ENCODE peak calls at places on chromosome 11, in eight cellular contexts. One of them, this sample, is unnamed.
A peak's percentile ranks its signal among the peaks of the same experiment; 100 is the strongest.

GRCh38 chr11:12248330-12248729 is 129.0 kb upstream of the PARVA start:
- DNase-seq in activated T-helper 1 cell treated with Interleukin-2 at 50 U/mL for 16 hours: no peak
- DNase-seq in GM23248: no peak
- DNase-seq in GM04504: no peak
- DNase-seq in midbrain: peak; percentile 61
- DNase-seq in stimulated activated CD4-positive, alpha-beta T cell treated with anti-CD3 and anti-CD28 coated beads, Interleukin-4, amount 100 ng/mL, for 48 hours: no peak
- DNase-seq in osteocyte: peak; percentile 88
- DNase-seq in HCEC 1CT: no peak
- DNase-seq in this sample: no peak

GRCh38 chr11:124900464-124900863 is 2.8 kb upstream of the ROBO4 start:
- DNase-seq in GM23248: peak; percentile 96
- DNase-seq in osteocyte: peak; percentile 53
- DNase-seq in stimulated activated CD4-positive, alpha-beta T cell treated with anti-CD3 and anti-CD28 coated beads, Interleukin-4, amount 100 ng/mL, for 48 hours: no peak
- DNase-seq in HCEC 1CT: peak; percentile 96
- DNase-seq in activated T-helper 1 cell treated with Interleukin-2 at 50 U/mL for 16 hours: no peak
- DNase-seq in GM04504: peak; percentile 81
- DNase-seq in midbrain: no peak
- DNase-seq in this sample: no peak

GRCh38 chr11:44621140-44621681 is 55.7 kb downstream of the CD82 start:
- DNase-seq in HCEC 1CT: peak; percentile 40
- DNase-seq in midbrain: peak; percentile 83
- DNase-seq in GM23248: peak; percentile 75
- DNase-seq in GM04504: peak; percentile 13
- DNase-seq in osteocyte: peak; percentile 93
- DNase-seq in activated T-helper 1 cell treated with Interleukin-2 at 50 U/mL for 16 hours: peak; percentile 50
- DNase-seq in stimulated activated CD4-positive, alpha-beta T cell treated with anti-CD3 and anti-CD28 coated beads, Interleukin-4, amount 100 ng/mL, for 48 hours: no peak
- DNase-seq in this sample: peak; percentile 20

GRCh38 chr11:9625728-9626127 is 38.1 kb upstream of the SWAP70 start:
- DNase-seq in GM23248: no peak
- DNase-seq in activated T-helper 1 cell treated with Interleukin-2 at 50 U/mL for 16 hours: no peak
- DNase-seq in osteocyte: no peak
- DNase-seq in GM04504: no peak
- DNase-seq in stimulated activated CD4-positive, alpha-beta T cell treated with anti-CD3 and anti-CD28 coated beads, Interleukin-4, amount 100 ng/mL, for 48 hours: no peak
- DNase-seq in HCEC 1CT: no peak
- DNase-seq in midbrain: no peak
- DNase-seq in this sample: no peak

GRCh38 chr11:125025968-125026367 is 37.1 kb upstream of the SLC37A2 start:
- DNase-seq in GM23248: no peak
- DNase-seq in osteocyte: no peak
- DNase-seq in GM04504: no peak
- DNase-seq in activated T-helper 1 cell treated with Interleukin-2 at 50 U/mL for 16 hours: no peak
- DNase-seq in HCEC 1CT: no peak
- DNase-seq in midbrain: no peak
- DNase-seq in stimulated activated CD4-positive, alpha-beta T cell treated with anti-CD3 and anti-CD28 coated beads, Interleukin-4, amount 100 ng/mL, for 48 hours: no peak
- DNase-seq in this sample: no peak

GRCh38 chr11:125091247-125091876 is 20.1 kb downstream of the TMEM218 start:
- DNase-seq in stimulated activated CD4-positive, alpha-beta T cell treated with anti-CD3 and anti-CD28 coated beads, Interleukin-4, amount 100 ng/mL, for 48 hours: no peak
- DNase-seq in activated T-helper 1 cell treated with Interleukin-2 at 50 U/mL for 16 hours: no peak
- DNase-seq in osteocyte: peak; percentile 84
- DNase-seq in midbrain: peak; percentile 50
- DNase-seq in HCEC 1CT: peak; percentile 56
- DNase-seq in GM23248: peak; percentile 74
- DNase-seq in GM04504: no peak
- DNase-seq in this sample: no peak

GRCh38 chr11:78469905-78470304 is 52.3 kb upstream of the GAB2 start:
- DNase-seq in GM04504: no peak
- DNase-seq in stimulated activated CD4-positive, alpha-beta T cell treated with anti-CD3 and anti-CD28 coated beads, Interleukin-4, amount 100 ng/mL, for 48 hours: no peak
- DNase-seq in GM23248: no peak
- DNase-seq in midbrain: no peak
- DNase-seq in osteocyte: no peak
- DNase-seq in activated T-helper 1 cell treated with Interleukin-2 at 50 U/mL for 16 hours: no peak
- DNase-seq in HCEC 1CT: no peak
- DNase-seq in this sample: no peak

GRCh38 chr11:76824083-76824939 is 36.4 kb upstream of the ACER3 start:
- DNase-seq in midbrain: no peak
- DNase-seq in osteocyte: peak; percentile 27
- DNase-seq in HCEC 1CT: peak; percentile 53
- DNase-seq in activated T-helper 1 cell treated with Interleukin-2 at 50 U/mL for 16 hours: no peak
- DNase-seq in GM23248: peak; percentile 52
- DNase-seq in GM04504: no peak
- DNase-seq in stimulated activated CD4-positive, alpha-beta T cell treated with anti-CD3 and anti-CD28 coated beads, Interleukin-4, amount 100 ng/mL, for 48 hours: no peak
- DNase-seq in this sample: no peak

GRCh38 chr11:95536049-95536448 is 253.5 kb downstream of the FAM76B start:
- DNase-seq in GM23248: peak; percentile 58
- DNase-seq in activated T-helper 1 cell treated with Interleukin-2 at 50 U/mL for 16 hours: no peak
- DNase-seq in stimulated activated CD4-positive, alpha-beta T cell treated with anti-CD3 and anti-CD28 coated beads, Interleukin-4, amount 100 ng/mL, for 48 hours: no peak
- DNase-seq in GM04504: no peak
- DNase-seq in HCEC 1CT: peak; percentile 50
- DNase-seq in midbrain: no peak
- DNase-seq in osteocyte: no peak
- DNase-seq in this sample: no peak

GRCh38 chr11:61195016-61195695 is 8.2 kb upstream of the PGA3 start:
- DNase-seq in midbrain: no peak
- DNase-seq in activated T-helper 1 cell treated with Interleukin-2 at 50 U/mL for 16 hours: no peak
- DNase-seq in osteocyte: no peak
- DNase-seq in GM04504: no peak
- DNase-seq in HCEC 1CT: no peak
- DNase-seq in stimulated activated CD4-positive, alpha-beta T cell treated with anti-CD3 and anti-CD28 coated beads, Interleukin-4, amount 100 ng/mL, for 48 hours: no peak
- DNase-seq in GM23248: no peak
- DNase-seq in this sample: no peak

GRCh38 chr11:61193596-61193995 is 9.7 kb upstream of the PGA3 start:
- DNase-seq in osteocyte: no peak
- DNase-seq in GM23248: no peak
- DNase-seq in HCEC 1CT: no peak
- DNase-seq in midbrain: no peak
- DNase-seq in stimulated activated CD4-positive, alpha-beta T cell treated with anti-CD3 and anti-CD28 coated beads, Interleukin-4, amount 100 ng/mL, for 48 hours: no peak
- DNase-seq in activated T-helper 1 cell treated with Interleukin-2 at 50 U/mL for 16 hours: no peak
- DNase-seq in GM04504: no peak
- DNase-seq in this sample: no peak

This sample was measured in activated gamma-delta T cell treated with anti-CD3 and anti-CD28 coated beads, Interleukin-2, amount 50 U/mL, for 16 hours.